ENCODE peak calls at places on chromosomes 1 and 21, in eight cellular contexts. W, R, Y, P, F, Z, A and Q are unnamed samples.

GRCh38 chr1:28507646-28508434 is 2.0 kb downstream of the RCC1 start:
- DNase-seq in Z (peak; percentile 12), F (no peak), R (no peak), W (no peak), A (no peak), Y (no peak), P (no peak), Q (no peak)

GRCh38 chr1:232009741-232010140 is 383.2 kb downstream of the DISC1 start:
- DNase-seq in R (no peak), F (no peak), A (no peak), P (peak; percentile 45), W (no peak), Y (no peak), Z (no peak), Q (no peak)

GRCh38 chr1:65992160-65993046 is 199.7 kb downstream of the PDE4B start:
- DNase-seq in W (no peak), P (no peak), Z (peak; percentile 15), A (no peak), R (no peak), Y (no peak), F (no peak), Q (no peak)

GRCh38 chr1:14672030-14672429 is 73.5 kb downstream of the KAZN start:
- DNase-seq in A (no peak), F (peak; percentile 44), Y (no peak), R (no peak), Z (no peak), W (no peak), P (no peak), Q (no peak)

GRCh38 chr1:232990729-232991128 is 40.3 kb downstream of the NTPCR start:
- DNase-seq in Z (no peak), P (no peak), Y (no peak), F (no peak), W (no peak), R (no peak), A (no peak), Q (peak; percentile 20)

GRCh38 chr1:41073971-41074370 is 52.4 kb upstream of the SLFNL1 start:
- DNase-seq in Z (peak; percentile 14), Y (no peak), R (no peak), A (no peak), W (peak; percentile 79), F (no peak), P (no peak), Q (no peak)

GRCh38 chr1:30253361-30253760 is 470.0 kb downstream of the MATN1 start:
- DNase-seq in R (no peak), Y (no peak), P (no peak), W (no peak), A (no peak), F (no peak), Z (no peak), Q (no peak)

GRCh38 chr1:45895406-45895805 is 92.0 kb downstream of the MAST2 start:
- DNase-seq in F (no peak), R (no peak), P (no peak), Z (no peak), W (no peak), A (no peak), Y (no peak), Q (no peak)

DNA sequence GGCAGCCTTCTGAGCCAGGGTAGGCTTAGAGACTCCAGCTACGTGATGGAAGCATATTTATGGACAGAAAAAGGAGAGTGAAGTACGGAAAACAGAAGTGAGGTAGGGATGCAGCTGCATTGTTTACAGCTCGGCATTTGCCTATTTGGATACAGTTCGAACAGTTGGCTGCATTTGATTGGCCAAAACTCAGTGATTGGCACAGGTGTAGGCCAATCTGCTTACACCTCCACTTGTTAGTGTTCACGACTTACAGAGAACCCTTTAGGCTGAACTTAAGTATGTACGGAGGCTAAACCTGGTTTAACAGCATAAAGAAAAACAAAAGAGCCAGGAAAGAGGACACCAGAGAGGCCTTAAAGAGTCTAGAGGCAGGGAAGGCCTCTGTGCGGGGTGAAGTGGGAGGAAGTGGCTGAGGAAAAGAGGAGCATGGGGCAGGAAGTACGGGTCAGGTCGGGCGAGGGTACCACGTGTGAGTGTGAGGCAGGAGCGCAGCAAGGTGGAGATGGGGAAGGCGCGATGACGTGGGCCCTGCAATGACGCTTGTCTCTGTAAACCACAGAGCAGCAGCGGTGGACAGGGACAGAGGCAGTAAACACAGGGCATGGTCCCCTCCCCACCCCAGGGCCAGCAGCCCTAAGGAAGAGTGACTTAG is 32.0 kb downstream of the RSPH1 start:
- DNase-seq in P (peak; percentile 76), A (peak; percentile 77), Y (no peak), R (peak; percentile 75), W (peak; percentile 68), F (peak; percentile 46), Z (peak; percentile 48), Q (peak; percentile 82)
- H3K27me3 ChIP-seq in P (no peaks in the 10 kb centered on the region), A (no peaks in the 10 kb centered on the region), Y (no peaks in the 10 kb centered on the region), R (no peaks in the 10 kb centered on the region), W (peaks cover 9% of the 10 kb centered on the region), F (no peaks in the 10 kb centered on the region), Z (no peaks in the 10 kb centered on the region), Q (no peaks in the 10 kb centered on the region)

GRCh38 chr21:43273016-43273707 is 104.4 kb downstream of the CRYAA start:
- DNase-seq in P (no peak), A (no peak), W (no peak), Z (no peak), Y (peak; percentile 4), R (no peak), F (no peak), Q (no peak)
- H3K27me3 ChIP-seq in P (no peaks in the 10 kb centered on the region), A (no peaks in the 10 kb centered on the region), W (peaks cover 77% of the 10 kb centered on the region), Z (peaks cover 12% of the 10 kb centered on the region), Y (no peaks in the 10 kb centered on the region), R (peaks cover 31% of the 10 kb centered on the region), F (no peaks in the 10 kb centered on the region), Q (no peaks in the 10 kb centered on the region)

GRCh38 chr1:93678966-93679480 is 2.6 kb downstream of the BCAR3 start:
- DNase-seq in F (no peak), Y (no peak), Z (no peak), W (no peak), P (no peak), A (no peak), R (no peak), Q (peak; percentile 48)
- H3K27me3 ChIP-seq in F (no peaks in the 10 kb centered on the region), Y (no peaks in the 10 kb centered on the region), Z (no peaks in the 10 kb centered on the region), W (no peaks in the 10 kb centered on the region), P (no peaks in the 10 kb centered on the region), A (peaks cover 7% of the 10 kb centered on the region), R (peaks cover 5% of the 10 kb centered on the region), Q (no peaks in the 10 kb centered on the region)

DNA sequence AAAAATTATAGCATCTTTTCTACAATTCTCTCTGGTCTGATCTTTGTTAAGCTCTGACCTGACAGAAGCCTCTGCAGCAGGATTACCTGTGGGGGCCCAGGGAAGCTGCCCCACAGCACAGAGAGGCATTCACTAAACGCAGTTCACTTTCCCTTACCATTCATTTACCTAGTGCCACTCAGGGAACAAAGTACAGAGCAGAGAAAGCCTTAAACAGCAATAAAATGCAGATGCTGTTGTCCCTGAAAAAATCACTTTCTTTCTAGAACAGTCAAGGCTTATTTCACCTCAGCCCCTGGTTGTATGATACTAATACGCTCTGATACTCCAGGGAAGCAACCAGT is 54.0 kb upstream of the CNN3 start:
- DNase-seq in F (no peak), A (no peak), Z (no peak), W (no peak), R (no peak), P (peak; percentile 50), Y (no peak), Q (no peak)
- H3K27me3 ChIP-seq in F (no peaks in the 10 kb centered on the region), A (no peaks in the 10 kb centered on the region), Z (no peaks in the 10 kb centered on the region), W (no peaks in the 10 kb centered on the region), R (no peaks in the 10 kb centered on the region), P (no peaks in the 10 kb centered on the region), Y (no peaks in the 10 kb centered on the region), Q (no peaks in the 10 kb centered on the region)

DNA sequence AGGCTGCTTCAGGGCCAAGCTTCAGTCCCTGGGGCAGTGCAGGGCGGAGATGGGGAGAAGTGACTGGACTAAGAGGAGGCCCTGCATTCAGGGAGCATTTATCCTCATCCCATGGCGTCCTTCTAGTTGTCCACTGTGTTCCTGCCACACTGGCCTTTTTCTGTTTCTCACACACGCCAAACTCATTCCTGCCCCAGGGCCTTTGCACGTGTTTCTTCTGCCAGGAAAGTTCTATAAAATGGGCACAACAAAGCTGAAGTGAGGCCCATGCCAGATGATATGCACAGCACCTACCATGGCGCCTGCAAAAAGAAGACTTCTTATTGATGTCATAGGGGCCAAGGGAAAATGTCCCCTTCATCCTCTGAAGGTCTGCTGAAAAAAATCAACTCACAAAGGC is 24.3 kb downstream of the MROH7 start:
- DNase-seq in F (no peak), A (no peak), P (no peak), Z (no peak), Y (no peak), R (no peak), W (no peak), Q (no peak)
- H3K27me3 ChIP-seq in F (no peaks in the 10 kb centered on the region), A (no peaks in the 10 kb centered on the region), P (no peaks in the 10 kb centered on the region), Z (no peaks in the 10 kb centered on the region), Y (no peaks in the 10 kb centered on the region), R (no peaks in the 10 kb centered on the region), W (peaks cover 20% of the 10 kb centered on the region), Q (no peaks in the 10 kb centered on the region)